ENCODE peak calls at places on chromosomes 12 and 14, in nine cellular contexts. B is A549, A is lung, E is epithelial cell of proximal tubule, O is HFFc6, M is AG10803, P is right lobe of liver, U is AG04450, L is tibial nerve. V is an unnamed sample.

GRCh38 chr14:100662850-100663527 is 63.7 kb upstream of the DLK1 start:
- DNase-seq in B (peak), O (peak), E (no peak), M (peak), P (no peak), U (no peak), A (peak), L (peak), V (no peak)

GRCh38 chr14:81970307-81970706 is 436.7 kb upstream of the SEL1L start:
- DNase-seq in U (no peak), B (no peak), P (no peak), A (no peak), L (no peak), E (no peak), O (no peak), M (no peak), V (no peak)

GRCh38 chr12:42652048-42652447 is 62.5 kb upstream of the PRICKLE1 start:
- DNase-seq in A (no peak), M (no peak), U (no peak), E (peak), P (no peak), O (no peak), L (no peak), B (peak), V (no peak)

GRCh38 chr14:32978691-32979255 is 40.1 kb downstream of the NPAS3 start:
- DNase-seq in B (no peak), O (no peak), U (no peak), M (no peak), E (no peak), L (no peak), P (no peak), A (no peak), V (no peak)

GRCh38 chr12:100982511-100983183 is 188.1 kb downstream of the ANO4 start:
- DNase-seq in P (no peak), U (no peak), M (no peak), O (no peak), B (no peak), A (no peak), E (no peak), L (no peak), V (no peak)

GRCh38 chr12:132639996-132640520 is 21.5 kb downstream of the P2RX2 start:
- DNase-seq in U (no peak), A (no peak), L (no peak), B (no peak), E (no peak), M (no peak), O (no peak), P (peak), V (no peak)

GRCh38 chr12:82414926-82415325 is 56.6 kb downstream of the METTL25 start:
- DNase-seq in P (no peak), A (no peak), B (no peak), U (no peak), E (peak), M (no peak), L (no peak), O (no peak), V (no peak)

GRCh38 chr14:104876251-104876699 is 11.2 kb downstream of the CEP170B start:
- DNase-seq in U (no peak), M (no peak), E (no peak), A (no peak), P (peak), B (peak), O (peak), L (no peak), V (no peak)

GRCh38 chr14:84323963-84324362 is 1206.0 kb upstream of the FLRT2 start:
- DNase-seq in P (no peak), A (no peak), L (no peak), E (no peak), O (no peak), B (no peak), M (no peak), U (no peak), V (no peak)

GRCh38 chr12:57498143-57498524 is 10.3 kb downstream of the MARS1 start:
- DNase-seq in M (no peak), L (no peak), P (no peak), A (no peak), O (no peak), B (no peak), E (no peak), U (no peak), V (no peak)

GRCh38 chr12:69456239-69456638 is 13.9 kb upstream of the FRS2 start:
- DNase-seq in B (no peak), L (no peak), A (no peak), O (no peak), P (no peak), U (no peak), E (no peak), M (no peak), V (no peak)

GRCh38 chr12:4900327-4900726 is 9.4 kb upstream of the KCNA1 start:
- DNase-seq in M (peak), B (peak), L (no peak), A (no peak), U (no peak), E (no peak), O (peak), P (no peak), V (no peak)

GRCh38 chr12:46402451-46402850 is 29.9 kb upstream of the SLC38A2 start:
- DNase-seq in U (no peak), O (peak), E (no peak), P (no peak), L (no peak), A (no peak), M (peak), B (no peak), V (no peak)

GRCh38 chr12:6552140-6552551 is 3.7 kb downstream of the IFFO1 start:
- DNase-seq in A (no peak), U (no peak), O (no peak), L (no peak), B (no peak), E (no peak), M (peak), P (no peak), V (no peak)

GRCh38 chr14:65290830-65291229 is 121.7 kb upstream of the FUT8 start:
- DNase-seq in A (no peak), P (no peak), B (peak), M (peak), L (no peak), U (no peak), O (peak), E (peak), V (peak)

GRCh38 chr14:104722938-104723650 is 935 bp upstream of the ADSS1 start:
- DNase-seq in L (no peak), P (no peak), A (no peak), E (no peak), O (no peak), U (no peak), M (no peak), B (peak), V (no peak)

GRCh38 chr12:6463858-6464257 is 6.6 kb downstream of the VAMP1 start:
- DNase-seq in O (no peak), M (no peak), B (no peak), E (no peak), A (no peak), L (no peak), U (no peak), P (no peak), V (no peak)

GRCh38 chr14:36975834-36976233 is 196.6 kb downstream of the SLC25A21 start:
- DNase-seq in A (no peak), P (no peak), L (no peak), B (peak), U (no peak), E (no peak), M (no peak), O (no peak), V (no peak)

GRCh38 chr12:128549621-128550020 is 274.1 kb downstream of the SLC15A4 start:
- DNase-seq in O (no peak), M (no peak), P (no peak), B (no peak), A (no peak), E (no peak), L (no peak), U (no peak), V (no peak)

GRCh38 chr14:65749287-65749686 is 336.8 kb downstream of the FUT8 start:
- DNase-seq in A (no peak), B (no peak), O (no peak), P (no peak), E (no peak), U (no peak), M (no peak), L (no peak), V (no peak)

GRCh38 chr14:70021548-70021947 is 142.3 kb downstream of the SMOC1 start:
- DNase-seq in A (no peak), B (no peak), L (no peak), P (no peak), E (no peak), M (no peak), O (no peak), U (no peak), V (no peak)

GRCh38 chr14:55944757-55945156 is 173.5 kb upstream of the PELI2 start:
- DNase-seq in O (no peak), L (no peak), P (no peak), B (no peak), A (no peak), U (no peak), M (no peak), E (no peak), V (no peak)

GRCh38 chr14:20631023-20631820 is 10.3 kb downstream of the OR6S1 start:
- DNase-seq in A (no peak), L (peak), P (no peak), B (peak), O (peak), E (no peak), U (peak), M (peak), V (no peak)

GRCh38 chr14:50344116-50344775 is 32.1 kb downstream of the DMAC2L start:
- DNase-seq in A (no peak), M (no peak), B (no peak), U (no peak), O (no peak), E (no peak), P (no peak), L (no peak), V (no peak)

GRCh38 chr12:57543666-57544065 is 3.3 kb downstream of the DCTN2 start:
- DNase-seq in O (no peak), L (no peak), M (no peak), E (no peak), U (no peak), B (no peak), P (no peak), A (no peak), V (no peak)

GRCh38 chr14:21647380-21647779 is 6.3 kb upstream of the OR4E2 start:
- DNase-seq in L (no peak), M (no peak), B (no peak), A (no peak), P (no peak), U (no peak), O (peak), E (no peak), V (no peak)

GRCh38 chr12:77315407-77315806 is 250.0 kb upstream of the E2F7 start:
- DNase-seq in M (no peak), P (no peak), O (no peak), B (peak), A (no peak), U (no peak), E (no peak), L (no peak), V (no peak)

GRCh38 chr12:71638499-71638898 is 25.1 kb downstream of the ZFC3H1 start:
- DNase-seq in O (no peak), M (no peak), A (no peak), U (no peak), E (no peak), P (no peak), B (no peak), L (no peak), V (no peak)

GRCh38 chr12:71641390-71641789 is 22.3 kb downstream of the ZFC3H1 start:
- DNase-seq in U (no peak), P (no peak), O (no peak), B (no peak), A (no peak), E (no peak), M (no peak), L (no peak), V (no peak)

GRCh38 chr12:71639341-71639760 is 24.3 kb downstream of the ZFC3H1 start:
- DNase-seq in A (no peak), B (peak), E (no peak), M (no peak), P (no peak), U (no peak), O (no peak), L (no peak), V (no peak)

GRCh38 chr12:71640316-71640715 is 23.3 kb downstream of the ZFC3H1 start:
- DNase-seq in A (no peak), O (no peak), M (no peak), U (no peak), B (no peak), E (no peak), P (no peak), L (no peak), V (no peak)

DNA sequence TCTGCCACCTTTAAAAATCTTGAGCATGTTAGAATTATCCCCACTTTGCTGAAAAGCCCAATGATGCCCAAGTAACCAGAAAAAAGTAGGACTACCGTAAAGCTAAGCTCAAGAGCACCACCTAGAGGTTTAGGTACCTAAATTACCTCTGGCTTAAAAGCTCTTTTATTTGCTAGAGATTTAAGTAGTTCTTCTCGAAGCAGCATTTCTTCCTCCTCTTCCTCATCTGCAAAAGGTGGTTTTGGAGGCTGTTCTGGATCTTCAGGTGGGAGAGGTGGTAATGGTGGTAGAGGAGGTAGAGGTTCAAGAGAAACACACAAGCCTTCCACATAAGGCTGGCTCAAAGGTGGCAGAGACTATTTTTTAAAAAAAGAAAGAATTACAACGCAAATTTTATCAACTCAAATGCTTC is 26.9 kb downstream of the ZFC3H1 start:
- DNase-seq in P (no peak), L (no peak), A (no peak), O (peak), E (peak), B (peak), M (peak), U (peak), V (peak)
- TF ChIP-seq CTCF in P (peak), L (peak), A (peak), O (peak), E (peak), B (peak), M (peak), U (peak), V (peak)

DNA sequence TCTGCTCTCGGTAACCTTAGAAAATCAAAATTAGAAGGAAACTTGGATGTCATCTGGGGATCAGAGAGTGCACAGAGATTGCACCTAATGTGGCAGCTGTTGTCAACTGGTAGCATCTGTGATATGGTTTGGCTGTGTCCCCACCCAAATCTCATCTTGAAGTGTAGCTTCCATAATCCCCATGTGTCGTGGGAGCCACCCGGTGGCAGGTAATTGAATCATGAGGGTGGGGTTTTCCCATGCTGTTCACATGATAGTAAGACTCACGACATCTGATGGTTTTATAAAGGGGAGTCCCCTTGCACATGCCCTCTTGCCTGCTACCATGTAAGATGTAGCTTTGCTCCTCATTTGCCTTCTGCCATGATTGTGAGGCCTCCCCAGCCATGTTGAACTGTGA is 127.7 kb upstream of the SRRM4 start:
- DNase-seq in B (no peak), M (no peak), O (no peak), U (no peak), E (no peak), L (no peak), P (no peak), A (no peak), V (no peak)
- TF ChIP-seq CTCF in B (no peak), M (no peak), O (peak), U (no peak), E (peak), L (no peak), P (peak), A (no peak), V (peak)

GRCh38 chr12:2190896-2191533 is 138.2 kb downstream of the CACNA1C start:
- DNase-seq in O (no peak), B (no peak), U (no peak), E (no peak), M (no peak), A (no peak), P (no peak), L (no peak), V (no peak)

GRCh38 chr12:2194060-2194459 is 141.3 kb downstream of the CACNA1C start:
- DNase-seq in O (no peak), B (no peak), L (no peak), E (no peak), A (no peak), M (no peak), P (no peak), U (no peak), V (no peak)

GRCh38 chr12:2192231-2192630 is 139.4 kb downstream of the CACNA1C start:
- DNase-seq in E (no peak), L (no peak), B (no peak), A (no peak), O (no peak), M (no peak), U (no peak), P (no peak), V (no peak)

GRCh38 chr12:2190085-2190484 is 137.3 kb downstream of the CACNA1C start:
- DNase-seq in M (no peak), L (no peak), B (no peak), A (no peak), P (no peak), O (no peak), E (no peak), U (no peak), V (no peak)

GRCh38 chr12:2191534-2192153 is 138.9 kb downstream of the CACNA1C start:
- DNase-seq in E (no peak), U (no peak), B (no peak), P (no peak), O (no peak), A (no peak), M (no peak), L (no peak), V (no peak)
- TF ChIP-seq CTCF in E (no peak), U (no peak), B (no peak), P (no peak), O (no peak), A (no peak), M (no peak), L (no peak), V (no peak)

DNA sequence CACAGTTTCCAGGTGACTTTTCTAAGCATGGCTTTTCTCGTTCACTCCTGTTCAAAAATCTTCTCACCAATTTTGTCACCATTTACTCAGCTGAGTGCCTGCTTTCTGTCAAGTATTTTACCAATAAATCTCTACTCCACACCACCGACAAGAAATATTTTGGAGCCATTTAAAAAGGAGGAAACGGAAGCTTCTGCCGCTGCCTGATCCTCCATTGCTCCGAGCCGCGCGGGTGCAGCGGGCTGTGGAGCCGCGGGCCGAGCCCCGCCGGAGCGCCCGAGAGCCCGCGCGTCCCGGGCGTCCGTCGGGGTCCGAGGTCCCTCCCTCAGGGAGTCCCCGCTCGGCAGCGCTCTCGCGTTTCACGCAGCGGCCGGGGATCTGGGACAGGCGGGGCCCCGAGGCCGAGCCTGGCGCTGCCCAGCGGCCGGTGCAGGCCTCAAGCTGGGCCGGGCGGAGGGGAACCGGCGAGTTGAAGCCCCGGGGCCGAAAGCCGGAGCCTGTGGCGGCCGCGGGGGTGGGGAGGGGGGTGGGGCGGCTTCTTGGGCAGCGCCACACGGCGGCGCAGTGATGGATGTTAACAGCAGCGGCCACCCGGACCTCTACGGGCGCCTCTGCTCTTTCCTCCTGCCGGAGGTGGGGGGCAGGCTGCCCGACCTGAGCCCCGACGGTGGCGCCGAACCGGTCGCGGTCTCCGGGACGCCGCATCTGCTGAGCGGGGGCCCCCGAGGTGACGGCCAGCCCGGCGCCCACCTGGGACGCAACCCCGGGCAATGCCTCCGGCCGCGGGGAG is 1.1 kb upstream of the HEBP1 start:
- DNase-seq in O (no peak), U (no peak), A (peak), B (peak), L (no peak), P (peak), E (no peak), M (peak), V (no peak)
- TF ChIP-seq CTCF in O (peak), U (peak), A (no peak), B (peak), L (peak), P (peak), E (peak), M (peak), V (peak)

GRCh38 chr12:59182660-59183455 is 262.6 kb upstream of the LRIG3 start:
- DNase-seq in P (no peak), U (no peak), B (no peak), E (no peak), O (no peak), A (no peak), M (no peak), L (no peak), V (no peak)
- TF ChIP-seq CTCF in P (no peak), U (no peak), B (no peak), E (no peak), O (no peak), A (no peak), M (no peak), L (no peak), V (no peak)

V was measured in kidney epithelial cell.